ENCODE peak calls at places on chromosome 16, in eight cellular contexts. M, A, S, O, C, L, W and P are unnamed samples.

GRCh38 chr16:17358846-17359245 is 111.9 kb downstream of the XYLT1 start:
- DNase-seq in M (no peak), A (no peak), S (no peak), O (no peak), C (no peak), L (no peak), W (no peak), P (no peak)

GRCh38 chr16:55045329-55046145 is 114.9 kb downstream of the IRX5 start:
- DNase-seq in M (no peak), A (no peak), S (no peak), O (no peak), C (no peak), L (no peak), W (no peak), P (no peak)

GRCh38 chr16:89174055-89174827 is 2.7 kb downstream of the CDH15 start:
- DNase-seq in M (no peak), A (no peak), S (no peak), O (no peak), C (no peak), L (no peak), W (no peak), P (no peak)

GRCh38 chr16:4142268-4142667 is 26.0 kb upstream of the ADCY9 start:
- DNase-seq in M (no peak), A (no peak), S (no peak), O (no peak), C (no peak), L (no peak), W (peak), P (no peak)

GRCh38 chr16:981695-982151 is at the start of gene SOX8:
- DNase-seq in M (no peak), A (no peak), S (no peak), O (no peak), C (no peak), L (no peak), W (no peak), P (no peak)

GRCh38 chr16:49620158-49620867 is 235.6 kb downstream of the ZNF423 start:
- DNase-seq in M (no peak), A (no peak), S (no peak), O (no peak), C (no peak), L (peak), W (no peak), P (peak)

GRCh38 chr16:2468725-2469398 is 2.2 kb upstream of the NTN3 start:
- DNase-seq in M (no peak), A (peak), S (no peak), O (no peak), C (no peak), L (no peak), W (no peak), P (peak)

GRCh38 chr16:17962726-17963125 is 373.8 kb downstream of the NPIPA8 start:
- DNase-seq in M (no peak), A (no peak), S (no peak), O (no peak), C (no peak), L (no peak), W (no peak), P (no peak)

GRCh38 chr16:62077998-62078397 is 41.8 kb upstream of the CDH8 start:
- DNase-seq in M (no peak), A (no peak), S (no peak), O (no peak), C (no peak), L (peak), W (no peak), P (no peak)